ENCODE peak calls at places on chromosomes 6 and 20, in nine cellular contexts. K, N, R, M, S, X, Z, Q and Y are unnamed samples.

GRCh38 chr6:137148291-137149076 is 25.0 kb downstream of the IL22RA2 start:
- DNase-seq in K (peak), N (peak), R (no peak), M (no peak), S (peak), X (no peak), Z (no peak), Q (peak), Y (no peak)

GRCh38 chr20:4156411-4156810 is 141.1 kb upstream of the RNF24 start:
- DNase-seq in K (no peak), N (no peak), R (no peak), M (no peak), S (no peak), X (no peak), Z (no peak), Q (no peak), Y (no peak)

GRCh38 chr6:156440688-156441087 is 336.5 kb upstream of the ARID1B start:
- DNase-seq in K (no peak), N (no peak), R (no peak), M (no peak), S (no peak), X (no peak), Z (no peak), Q (no peak), Y (no peak)

GRCh38 chr6:20236344-20236743 is 24.1 kb upstream of the MBOAT1 start:
- DNase-seq in K (no peak), N (no peak), R (no peak), M (peak), S (no peak), X (no peak), Z (no peak), Q (no peak), Y (no peak)

GRCh38 chr6:39980839-39981580 is 46.7 kb upstream of the MOCS1 start:
- DNase-seq in K (peak), N (peak), R (no peak), M (peak), S (peak), X (no peak), Z (no peak), Q (peak), Y (no peak)

GRCh38 chr6:5401845-5402738 is 140.8 kb downstream of the FARS2 start:
- DNase-seq in K (peak), N (no peak), R (no peak), M (peak), S (no peak), X (no peak), Z (no peak), Q (peak), Y (no peak)

GRCh38 chr20:9535457-9535856 is 21.1 kb downstream of the LAMP5 start:
- DNase-seq in K (no peak), N (no peak), R (no peak), M (no peak), S (no peak), X (no peak), Z (no peak), Q (no peak), Y (no peak)

GRCh38 chr6:21999012-21999528 is 297.8 kb downstream of the PRL start:
- DNase-seq in K (peak), N (no peak), R (no peak), M (no peak), S (no peak), X (no peak), Z (no peak), Q (peak), Y (no peak)

GRCh38 chr6:76351275-76351674 is 278.8 kb upstream of the IMPG1 start:
- DNase-seq in K (no peak), N (no peak), R (no peak), M (peak), S (no peak), X (no peak), Z (no peak), Q (no peak), Y (peak)

GRCh38 chr20:14497004-14497403 is 159.6 kb upstream of the FLRT3 start:
- DNase-seq in K (no peak), N (no peak), R (no peak), M (no peak), S (no peak), X (no peak), Z (no peak), Q (no peak), Y (no peak)

GRCh38 chr6:87139236-87139635 is 16.1 kb upstream of the ZNF292 start:
- DNase-seq in K (peak), N (no peak), R (no peak), M (peak), S (peak), X (no peak), Z (no peak), Q (peak), Y (peak)

GRCh38 chr6:88142299-88142668 is 23.9 kb downstream of the CNR1 start:
- DNase-seq in K (no peak), N (no peak), R (no peak), M (no peak), S (no peak), X (no peak), Z (no peak), Q (no peak), Y (no peak)

GRCh38 chr6:21500314-21500713 is 93.2 kb upstream of the SOX4 start:
- DNase-seq in K (no peak), N (no peak), R (no peak), M (no peak), S (no peak), X (no peak), Z (no peak), Q (no peak), Y (no peak)

GRCh38 chr20:59614714-59615113 is 10.4 kb downstream of the PHACTR3 start:
- DNase-seq in K (no peak), N (no peak), R (no peak), M (no peak), S (no peak), X (no peak), Z (no peak), Q (no peak), Y (no peak)

GRCh38 chr20:41654292-41654691 is 36.1 kb upstream of the CHD6 start:
- DNase-seq in K (no peak), N (no peak), R (no peak), M (no peak), S (no peak), X (no peak), Z (no peak), Q (no peak), Y (peak)

GRCh38 chr6:7541175-7542064 is at the start of gene DSP:
- DNase-seq in K (peak), N (no peak), R (peak), M (peak), S (peak), X (peak), Z (no peak), Q (peak), Y (no peak)

GRCh38 chr20:1629321-1629720 is 9.5 kb upstream of the SIRPB1 start:
- DNase-seq in K (no peak), N (no peak), R (no peak), M (no peak), S (no peak), X (no peak), Z (no peak), Q (no peak), Y (no peak)

GRCh38 chr6:3282461-3283236 is 23.9 kb downstream of the PSMG4 start:
- DNase-seq in K (no peak), N (peak), R (peak), M (no peak), S (no peak), X (no peak), Z (no peak), Q (no peak), Y (no peak)

GRCh38 chr6:129691709-129692108 is 18.3 kb downstream of the ARHGAP18 start:
- DNase-seq in K (no peak), N (no peak), R (no peak), M (no peak), S (no peak), X (no peak), Z (no peak), Q (no peak), Y (no peak)

GRCh38 chr6:90197854-90198496 is 98.7 kb downstream of the BACH2 start:
- DNase-seq in K (peak), N (no peak), R (no peak), M (no peak), S (no peak), X (no peak), Z (no peak), Q (peak), Y (no peak)

GRCh38 chr6:105608711-105609374 is 206.0 kb upstream of the PREP start:
- DNase-seq in K (peak), N (no peak), R (no peak), M (no peak), S (peak), X (no peak), Z (no peak), Q (peak), Y (peak)

GRCh38 chr6:54085526-54085925 is 25.7 kb upstream of the MLIP start:
- DNase-seq in K (peak), N (no peak), R (no peak), M (no peak), S (no peak), X (no peak), Z (no peak), Q (peak), Y (no peak)

GRCh38 chr20:39067526-39068216 is 105.5 kb downstream of the DHX35 start:
- DNase-seq in K (peak), N (no peak), R (no peak), M (no peak), S (no peak), X (no peak), Z (no peak), Q (peak), Y (no peak)

GRCh38 chr20:21244808-21245207 is 58.3 kb upstream of the XRN2 start:
- DNase-seq in K (no peak), N (no peak), R (no peak), M (no peak), S (no peak), X (no peak), Z (no peak), Q (no peak), Y (no peak)

GRCh38 chr6:88586371-88587157 is 376.9 kb downstream of the RNGTT start:
- DNase-seq in K (no peak), N (peak), R (no peak), M (no peak), S (no peak), X (no peak), Z (no peak), Q (peak), Y (peak)

GRCh38 chr20:12928755-12929401 is 79.9 kb upstream of the SPTLC3 start:
- DNase-seq in K (peak), N (no peak), R (no peak), M (no peak), S (no peak), X (no peak), Z (no peak), Q (peak), Y (no peak)

GRCh38 chr6:27814665-27815424 is 97.4 kb downstream of the OR2B2 start:
- DNase-seq in K (peak), N (peak), R (peak), M (peak), S (no peak), X (peak), Z (peak), Q (peak), Y (peak)

GRCh38 chr6:27812078-27812804 is 100.0 kb downstream of the OR2B2 start:
- DNase-seq in K (no peak), N (no peak), R (no peak), M (no peak), S (no peak), X (no peak), Z (no peak), Q (no peak), Y (no peak)

GRCh38 chr6:27811383-27811782 is 100.8 kb downstream of the OR2B2 start:
- DNase-seq in K (no peak), N (no peak), R (no peak), M (no peak), S (no peak), X (no peak), Z (no peak), Q (no peak), Y (no peak)

GRCh38 chr6:27810768-27811298 is 101.4 kb downstream of the OR2B2 start:
- DNase-seq in K (no peak), N (no peak), R (peak), M (peak), S (no peak), X (no peak), Z (no peak), Q (no peak), Y (no peak)

DNA sequence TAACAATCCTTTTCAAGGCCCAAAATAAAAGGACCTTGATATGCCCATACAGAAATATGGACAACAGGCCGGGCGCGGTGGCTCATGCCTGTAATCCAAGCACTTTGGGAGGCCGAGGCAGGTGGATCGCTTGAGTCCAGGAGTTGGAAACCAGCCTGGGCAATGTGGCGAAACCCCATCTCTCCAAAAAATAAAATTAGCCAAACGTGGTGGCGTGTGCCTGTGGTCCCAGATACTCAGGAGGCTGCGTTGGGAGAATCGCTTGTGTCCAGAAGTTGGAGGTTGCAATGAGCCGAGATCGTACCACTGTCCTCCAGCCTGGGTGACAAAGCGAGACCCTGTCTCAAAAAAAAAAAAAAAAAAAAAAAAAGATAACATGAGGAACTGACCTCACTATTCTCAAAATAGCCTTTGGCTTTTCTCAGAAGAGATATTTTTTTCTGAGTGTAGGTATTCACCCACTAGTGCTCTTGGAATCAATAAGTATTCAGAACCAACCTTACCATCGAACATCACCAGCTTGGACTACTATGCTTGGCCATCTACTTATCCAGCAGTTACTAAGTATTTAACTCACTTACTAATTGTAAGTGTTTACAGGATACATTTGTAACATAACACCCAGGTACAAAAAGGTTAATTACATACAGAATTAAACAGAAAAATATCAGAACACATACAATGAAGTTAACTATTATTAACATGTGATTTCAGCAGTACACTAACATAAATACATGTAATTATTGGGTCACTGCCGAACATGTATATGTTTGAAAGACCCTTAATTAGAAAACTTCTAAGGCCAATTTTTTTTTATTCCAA is 99.2 kb downstream of the OR2B2 start:
- DNase-seq in K (no peak), N (no peak), R (no peak), M (peak), S (no peak), X (no peak), Z (no peak), Q (no peak), Y (no peak)
- H3K4me3 ChIP-seq in K (no peak), N (no peak), R (no peak), M (peak), S (no peak), X (no peak), Z (no peak), Q (no peak), Y (no peak)

DNA sequence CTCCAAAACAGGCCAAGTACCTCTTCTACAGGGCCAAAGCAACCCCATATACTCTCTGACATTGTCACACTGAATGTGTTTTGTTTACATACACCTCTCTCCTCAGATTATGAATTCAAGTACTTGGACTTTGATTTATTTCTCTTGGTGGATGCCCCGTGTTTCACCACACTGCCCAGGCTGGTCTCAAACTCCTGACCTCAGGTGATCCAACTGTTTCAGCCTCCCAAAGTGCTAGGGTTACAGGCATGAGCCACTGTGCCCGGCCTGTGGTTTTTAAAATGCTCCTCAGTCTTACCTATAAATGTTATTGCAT is 16.1 kb downstream of the CSNK2A1 start:
- DNase-seq in K (no peak), N (no peak), R (no peak), M (no peak), S (no peak), X (no peak), Z (no peak), Q (no peak), Y (no peak)
- TF ChIP-seq CTCF in K (no peak), N (no peak), R (no peak), M (no peak), S (no peak), X (no peak), Z (no peak), Q (no peak), Y (no peak)

GRCh38 chr6:124226396-124226795 is 422.7 kb downstream of the NKAIN2 start:
- DNase-seq in K (peak), N (no peak), R (no peak), M (no peak), S (no peak), X (no peak), Z (no peak), Q (no peak), Y (no peak)

GRCh38 chr6:124223596-124223995 is 419.9 kb downstream of the NKAIN2 start:
- DNase-seq in K (peak), N (no peak), R (no peak), M (no peak), S (no peak), X (no peak), Z (no peak), Q (no peak), Y (no peak)
- H3K4me3 ChIP-seq in K (no peak), N (no peak), R (no peak), M (no peak), S (no peak), X (no peak), Z (no peak), Q (no peak), Y (no peak)

DNA sequence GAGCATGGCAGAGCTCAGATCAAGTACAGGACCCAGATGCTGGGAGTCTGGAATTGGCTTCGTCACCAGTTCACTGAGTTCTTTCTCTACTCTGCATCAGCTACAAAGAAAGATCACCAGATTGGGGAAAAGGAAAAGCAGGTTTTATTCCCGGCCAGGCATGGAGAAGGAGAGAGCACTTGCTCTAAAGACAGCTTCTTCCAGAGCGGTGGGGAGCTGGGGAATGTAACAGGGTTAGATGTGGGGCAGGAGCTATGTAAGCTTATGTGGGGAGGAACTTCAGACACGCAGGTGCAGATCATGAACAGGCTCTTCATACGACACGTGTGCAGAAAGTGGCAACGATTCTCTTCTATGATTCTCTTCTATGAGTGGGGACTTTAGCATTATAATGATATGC is 4.9 kb upstream of the ACSS1 start:
- DNase-seq in K (no peak), N (no peak), R (no peak), M (no peak), S (no peak), X (no peak), Z (no peak), Q (no peak), Y (no peak)
- TF ChIP-seq CTCF in K (no peak), N (no peak), R (no peak), M (no peak), S (no peak), X (no peak), Z (no peak), Q (no peak), Y (no peak)

GRCh38 chr6:23325065-23325464 is 755.7 kb downstream of the HDGFL1 start:
- DNase-seq in K (no peak), N (no peak), R (no peak), M (no peak), S (no peak), X (no peak), Z (no peak), Q (no peak), Y (no peak)
- H3K4me3 ChIP-seq in K (no peak), N (no peak), R (no peak), M (no peak), S (no peak), X (no peak), Z (no peak), Q (no peak), Y (no peak)

DNA sequence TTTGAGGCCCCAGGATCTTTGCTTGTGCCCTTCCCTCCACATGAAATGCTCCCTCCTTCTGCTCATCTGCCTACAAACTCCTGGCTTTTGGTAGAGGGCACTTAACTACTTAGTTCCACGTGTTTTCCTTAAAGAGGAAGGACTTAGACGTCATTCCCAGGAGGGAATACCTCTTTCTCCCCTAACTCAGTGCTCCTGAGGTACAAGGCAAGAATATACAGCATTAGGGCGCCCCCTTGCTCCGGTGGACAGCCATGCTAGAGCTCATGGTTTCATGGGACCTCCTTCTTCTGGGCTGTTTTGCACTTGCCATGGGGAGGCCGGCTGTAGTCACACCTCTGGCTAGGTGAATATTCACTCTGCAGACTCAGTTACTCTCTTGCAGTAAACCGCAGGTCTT is 93.8 kb upstream of the LY86 start:
- DNase-seq in K (no peak), N (peak), R (no peak), M (peak), S (peak), X (peak), Z (no peak), Q (peak), Y (peak)
- TF ChIP-seq CTCF in K (no peak), N (peak), R (no peak), M (peak), S (no peak), X (peak), Z (no peak), Q (peak), Y (peak)

GRCh38 chr20:53738039-53738944 is 144.7 kb upstream of the ZNF217 start:
- DNase-seq in K (peak), N (peak), R (peak), M (peak), S (peak), X (peak), Z (peak), Q (peak), Y (peak)
- H3K4me3 ChIP-seq in K (peak), N (no peak), R (no peak), M (peak), S (peak), X (peak), Z (peak), Q (peak), Y (peak)

GRCh38 chr20:64256282-64256947 is 867 bp downstream of the PCMTD2 start:
- DNase-seq in K (no peak), N (no peak), R (no peak), M (no peak), S (no peak), X (no peak), Z (peak), Q (peak), Y (no peak)
- TF ChIP-seq CTCF in K (no peak), N (no peak), R (no peak), M (no peak), S (no peak), X (no peak), Z (no peak), Q (no peak), Y (no peak)

DNA sequence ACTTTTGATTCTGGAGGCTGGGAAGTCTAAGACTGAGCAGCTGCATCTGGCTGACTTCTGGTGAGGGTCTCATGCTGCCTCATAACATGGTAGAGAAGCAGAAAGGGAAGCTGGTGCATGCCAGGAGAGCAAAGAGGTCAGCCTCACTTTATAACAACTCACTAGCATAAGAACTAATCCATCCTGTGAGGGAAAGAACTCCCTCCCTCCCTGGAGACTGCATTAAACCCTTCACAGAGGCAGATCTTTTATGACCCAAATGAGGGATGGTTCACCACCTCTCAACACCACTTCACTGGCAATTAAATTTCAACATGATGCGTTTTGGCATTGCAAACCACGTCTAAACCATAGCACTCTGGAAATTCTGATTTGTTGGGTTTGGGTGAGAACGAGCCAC is 33.9 kb downstream of the STXBP5 start:
- DNase-seq in K (no peak), N (no peak), R (no peak), M (no peak), S (no peak), X (no peak), Z (no peak), Q (no peak), Y (no peak)
- H3K4me3 ChIP-seq in K (no peak), N (no peak), R (no peak), M (no peak), S (no peak), X (no peak), Z (no peak), Q (no peak), Y (no peak)

GRCh38 chr6:168848797-168849196 is 404.8 kb downstream of the THBS2 start:
- DNase-seq in K (no peak), N (no peak), R (no peak), M (no peak), S (no peak), X (no peak), Z (no peak), Q (no peak), Y (no peak)

GRCh38 chr6:168852336-168852884 is 401.2 kb downstream of the THBS2 start:
- DNase-seq in K (peak), N (no peak), R (no peak), M (no peak), S (no peak), X (no peak), Z (no peak), Q (peak), Y (no peak)

GRCh38 chr6:168851460-168852103 is 402.1 kb downstream of the THBS2 start:
- DNase-seq in K (peak), N (no peak), R (no peak), M (no peak), S (no peak), X (no peak), Z (no peak), Q (peak), Y (no peak)

GRCh38 chr6:168849459-168849858 is 404.2 kb downstream of the THBS2 start:
- DNase-seq in K (no peak), N (no peak), R (no peak), M (no peak), S (no peak), X (no peak), Z (no peak), Q (no peak), Y (no peak)
- TF ChIP-seq CTCF in K (no peak), N (no peak), R (no peak), M (no peak), S (no peak), X (no peak), Z (no peak), Q (no peak), Y (no peak)